ENCODE peak calls at places on chromosomes 12 and 14, in ten cellular contexts. One of them, this sample, is unnamed.
A peak's percentile ranks its signal among the peaks of the same experiment; 100 is the strongest.

GRCh38 chr12:110039085-110039807 is 9.1 kb downstream of the C12orf76 start:
- DNase-seq in endothelial cell of umbilical vein: peak; percentile 74
- DNase-seq in K562: peak; percentile 28
- DNase-seq in stomach: peak; percentile 43
- DNase-seq in HCT116: no peak
- DNase-seq in spleen: no peak
- DNase-seq in sigmoid colon: no peak
- DNase-seq in HepG2: peak; percentile 99
- DNase-seq in breast epithelium: no peak
- DNase-seq in prostate gland: peak; percentile 60
- DNase-seq in this sample: peak; percentile 44

GRCh38 chr14:68285421-68286179 is 466.0 kb downstream of the RAD51B start:
- DNase-seq in spleen: peak; percentile 78
- DNase-seq in endothelial cell of umbilical vein: no peak
- DNase-seq in prostate gland: no peak
- DNase-seq in sigmoid colon: no peak
- DNase-seq in breast epithelium: no peak
- DNase-seq in K562: no peak
- DNase-seq in HepG2: no peak
- DNase-seq in HCT116: no peak
- DNase-seq in stomach: no peak
- DNase-seq in this sample: peak; percentile 23

GRCh38 chr12:113852273-113852672 is 113.9 kb downstream of the RBM19 start:
- DNase-seq in endothelial cell of umbilical vein: no peak
- DNase-seq in stomach: no peak
- DNase-seq in spleen: no peak
- DNase-seq in HepG2: no peak
- DNase-seq in K562: no peak
- DNase-seq in prostate gland: no peak
- DNase-seq in breast epithelium: no peak
- DNase-seq in HCT116: no peak
- DNase-seq in sigmoid colon: no peak
- DNase-seq in this sample: no peak

GRCh38 chr14:62614117-62614516 is 431.1 kb downstream of the KCNH5 start:
- DNase-seq in spleen: no peak
- DNase-seq in breast epithelium: no peak
- DNase-seq in endothelial cell of umbilical vein: no peak
- DNase-seq in prostate gland: no peak
- DNase-seq in HepG2: no peak
- DNase-seq in HCT116: no peak
- DNase-seq in stomach: no peak
- DNase-seq in sigmoid colon: no peak
- DNase-seq in K562: no peak
- DNase-seq in this sample: no peak

GRCh38 chr12:15322164-15323054 is at the start of gene PTPRO:
- DNase-seq in endothelial cell of umbilical vein: no peak
- DNase-seq in stomach: no peak
- DNase-seq in HepG2: no peak
- DNase-seq in sigmoid colon: no peak
- DNase-seq in HCT116: no peak
- DNase-seq in breast epithelium: no peak
- DNase-seq in K562: no peak
- DNase-seq in prostate gland: no peak
- DNase-seq in spleen: no peak
- DNase-seq in this sample: no peak

GRCh38 chr14:43647302-43647701 is 859.8 kb downstream of the FSCB start:
- DNase-seq in prostate gland: no peak
- DNase-seq in breast epithelium: no peak
- DNase-seq in HCT116: no peak
- DNase-seq in K562: no peak
- DNase-seq in endothelial cell of umbilical vein: no peak
- DNase-seq in stomach: no peak
- DNase-seq in HepG2: peak; percentile 23
- DNase-seq in sigmoid colon: no peak
- DNase-seq in spleen: peak; percentile 34
- DNase-seq in this sample: no peak

GRCh38 chr12:40692617-40693502 is 621 bp downstream of the CNTN1 start:
- DNase-seq in HCT116: no peak
- DNase-seq in K562: no peak
- DNase-seq in spleen: peak; percentile 63
- DNase-seq in prostate gland: peak; percentile 29
- DNase-seq in endothelial cell of umbilical vein: no peak
- DNase-seq in breast epithelium: peak; percentile 53
- DNase-seq in stomach: no peak
- DNase-seq in HepG2: no peak
- DNase-seq in sigmoid colon: peak; percentile 65
- DNase-seq in this sample: no peak

GRCh38 chr12:69348162-69348938 is at the start of gene LYZ:
- DNase-seq in prostate gland: no peak
- DNase-seq in stomach: peak; percentile 53
- DNase-seq in HCT116: no peak
- DNase-seq in K562: peak; percentile 63
- DNase-seq in breast epithelium: no peak
- DNase-seq in sigmoid colon: no peak
- DNase-seq in endothelial cell of umbilical vein: no peak
- DNase-seq in HepG2: peak; percentile 94
- DNase-seq in spleen: no peak
- DNase-seq in this sample: peak; percentile 20

GRCh38 chr12:53860426-53861223 is 78.0 kb upstream of the HOXC13 start:
- DNase-seq in HepG2: no peak
- DNase-seq in breast epithelium: no peak
- DNase-seq in HCT116: no peak
- DNase-seq in K562: no peak
- DNase-seq in prostate gland: no peak
- DNase-seq in endothelial cell of umbilical vein: no peak
- DNase-seq in spleen: no peak
- DNase-seq in stomach: no peak
- DNase-seq in sigmoid colon: no peak
- DNase-seq in this sample: no peak

GRCh38 chr12:107441906-107442305 is 243.7 kb upstream of the PWP1 start:
- DNase-seq in stomach: no peak
- DNase-seq in sigmoid colon: no peak
- DNase-seq in HCT116: no peak
- DNase-seq in HepG2: no peak
- DNase-seq in prostate gland: peak; percentile 25
- DNase-seq in breast epithelium: no peak
- DNase-seq in endothelial cell of umbilical vein: no peak
- DNase-seq in spleen: peak; percentile 6
- DNase-seq in K562: no peak
- DNase-seq in this sample: no peak

GRCh38 chr12:124695861-124696260 is 128.4 kb upstream of the NCOR2 start:
- DNase-seq in prostate gland: no peak
- DNase-seq in sigmoid colon: no peak
- DNase-seq in spleen: no peak
- DNase-seq in HCT116: no peak
- DNase-seq in breast epithelium: no peak
- DNase-seq in endothelial cell of umbilical vein: no peak
- DNase-seq in K562: no peak
- DNase-seq in HepG2: no peak
- DNase-seq in stomach: no peak
- DNase-seq in this sample: no peak

GRCh38 chr14:30551460-30551859 is 7.5 kb upstream of the G2E3 start:
- DNase-seq in breast epithelium: no peak
- DNase-seq in endothelial cell of umbilical vein: no peak
- DNase-seq in prostate gland: no peak
- DNase-seq in sigmoid colon: no peak
- DNase-seq in HCT116: no peak
- DNase-seq in spleen: no peak
- DNase-seq in stomach: no peak
- DNase-seq in HepG2: peak; percentile 31
- DNase-seq in K562: no peak
- DNase-seq in this sample: no peak
- TF ChIP-seq POLR2A in breast epithelium: no peak
- TF ChIP-seq POLR2A in endothelial cell of umbilical vein: no peak
- TF ChIP-seq POLR2A in prostate gland: no peak
- TF ChIP-seq POLR2A in sigmoid colon: no peak
- TF ChIP-seq POLR2A in HCT116: no peak
- TF ChIP-seq POLR2A in spleen: no peak
- TF ChIP-seq POLR2A in stomach: no peak
- TF ChIP-seq POLR2A in HepG2: no peak
- TF ChIP-seq POLR2A in K562: no peak
- TF ChIP-seq POLR2A in this sample: no peak

DNA sequence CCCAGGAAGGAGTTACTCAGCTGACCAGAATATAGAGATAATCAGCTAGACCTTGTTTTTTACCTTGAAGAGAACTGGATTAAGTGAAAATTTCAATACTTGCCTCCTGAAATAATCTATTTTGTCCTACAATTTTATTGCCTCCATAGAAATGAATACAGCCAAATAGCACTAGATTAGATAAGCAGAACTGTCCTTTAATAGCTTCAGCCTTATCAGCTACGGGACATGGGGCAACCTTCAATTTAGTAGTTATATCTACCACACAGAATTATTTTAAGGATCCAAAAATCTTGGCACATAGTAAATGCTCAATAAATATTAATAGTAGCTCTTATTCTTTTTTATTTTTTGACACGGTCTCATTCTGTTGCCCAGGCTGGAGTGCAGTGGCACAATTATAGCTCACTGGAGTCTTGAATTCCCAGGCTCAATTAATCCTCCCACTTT is 67.2 kb upstream of the PLEKHG3 start:
- DNase-seq in HCT116: no peak
- DNase-seq in K562: no peak
- DNase-seq in spleen: no peak
- DNase-seq in stomach: no peak
- DNase-seq in sigmoid colon: peak; percentile 29
- DNase-seq in HepG2: no peak
- DNase-seq in prostate gland: no peak
- DNase-seq in endothelial cell of umbilical vein: no peak
- DNase-seq in breast epithelium: no peak
- DNase-seq in this sample: no peak
- TF ChIP-seq CTCF in HCT116: no peak
- TF ChIP-seq CTCF in K562: no peak
- TF ChIP-seq CTCF in spleen: peak; percentile 29
- TF ChIP-seq CTCF in stomach: no peak
- TF ChIP-seq CTCF in sigmoid colon: no peak
- TF ChIP-seq CTCF in HepG2: no peak
- TF ChIP-seq CTCF in prostate gland: no peak
- TF ChIP-seq CTCF in endothelial cell of umbilical vein: no peak
- TF ChIP-seq CTCF in breast epithelium: no peak
- TF ChIP-seq CTCF in this sample: no peak

GRCh38 chr12:111788178-111788654 is 21.5 kb downstream of the ALDH2 start:
- DNase-seq in sigmoid colon: peak; percentile 86
- DNase-seq in breast epithelium: no peak
- DNase-seq in spleen: no peak
- DNase-seq in HepG2: no peak
- DNase-seq in prostate gland: no peak
- DNase-seq in stomach: peak; percentile 54
- DNase-seq in endothelial cell of umbilical vein: no peak
- DNase-seq in K562: peak; percentile 49
- DNase-seq in HCT116: no peak
- DNase-seq in this sample: no peak
- TF ChIP-seq POLR2AphosphoS5 in sigmoid colon: peak; percentile 54
- TF ChIP-seq POLR2AphosphoS5 in breast epithelium: no peak
- TF ChIP-seq POLR2AphosphoS5 in spleen: no peak
- TF ChIP-seq POLR2AphosphoS5 in HepG2: no peak
- TF ChIP-seq POLR2AphosphoS5 in prostate gland: no peak
- TF ChIP-seq POLR2AphosphoS5 in stomach: no peak
- TF ChIP-seq POLR2AphosphoS5 in endothelial cell of umbilical vein: no peak
- TF ChIP-seq POLR2AphosphoS5 in K562: no peak
- TF ChIP-seq POLR2AphosphoS5 in HCT116: no peak
- TF ChIP-seq POLR2AphosphoS5 in this sample: peak; percentile 59

GRCh38 chr14:105491366-105492006 is 440 bp downstream of the TEDC1 start:
- DNase-seq in K562: peak; percentile 86
- DNase-seq in HepG2: peak; percentile 77
- DNase-seq in breast epithelium: no peak
- DNase-seq in endothelial cell of umbilical vein: peak; percentile 65
- DNase-seq in prostate gland: no peak
- DNase-seq in HCT116: peak; percentile 68
- DNase-seq in stomach: peak; percentile 76
- DNase-seq in sigmoid colon: peak; percentile 83
- DNase-seq in spleen: peak; percentile 94
- DNase-seq in this sample: peak; percentile 83
- TF ChIP-seq POLR2A in K562: peak; percentile 77
- TF ChIP-seq POLR2A in HepG2: peak; percentile 40
- TF ChIP-seq POLR2A in breast epithelium: no peak
- TF ChIP-seq POLR2A in endothelial cell of umbilical vein: peak; percentile 43
- TF ChIP-seq POLR2A in prostate gland: no peak
- TF ChIP-seq POLR2A in HCT116: peak; percentile 40
- TF ChIP-seq POLR2A in stomach: no peak
- TF ChIP-seq POLR2A in sigmoid colon: no peak
- TF ChIP-seq POLR2A in spleen: no peak
- TF ChIP-seq POLR2A in this sample: peak; percentile 72

GRCh38 chr14:64501326-64502171 is 2.1 kb downstream of the ZBTB25 start:
- DNase-seq in HCT116: no peak
- DNase-seq in K562: peak; percentile 34
- DNase-seq in spleen: no peak
- DNase-seq in HepG2: peak; percentile 55
- DNase-seq in breast epithelium: no peak
- DNase-seq in stomach: peak; percentile 43
- DNase-seq in prostate gland: peak; percentile 69
- DNase-seq in endothelial cell of umbilical vein: peak; percentile 46
- DNase-seq in sigmoid colon: peak; percentile 92
- DNase-seq in this sample: peak; percentile 68
- TF ChIP-seq CTCF in HCT116: no peak
- TF ChIP-seq CTCF in K562: no peak
- TF ChIP-seq CTCF in spleen: no peak
- TF ChIP-seq CTCF in HepG2: no peak
- TF ChIP-seq CTCF in breast epithelium: no peak
- TF ChIP-seq CTCF in stomach: no peak
- TF ChIP-seq CTCF in prostate gland: no peak
- TF ChIP-seq CTCF in endothelial cell of umbilical vein: no peak
- TF ChIP-seq CTCF in sigmoid colon: no peak
- TF ChIP-seq CTCF in this sample: no peak

DNA sequence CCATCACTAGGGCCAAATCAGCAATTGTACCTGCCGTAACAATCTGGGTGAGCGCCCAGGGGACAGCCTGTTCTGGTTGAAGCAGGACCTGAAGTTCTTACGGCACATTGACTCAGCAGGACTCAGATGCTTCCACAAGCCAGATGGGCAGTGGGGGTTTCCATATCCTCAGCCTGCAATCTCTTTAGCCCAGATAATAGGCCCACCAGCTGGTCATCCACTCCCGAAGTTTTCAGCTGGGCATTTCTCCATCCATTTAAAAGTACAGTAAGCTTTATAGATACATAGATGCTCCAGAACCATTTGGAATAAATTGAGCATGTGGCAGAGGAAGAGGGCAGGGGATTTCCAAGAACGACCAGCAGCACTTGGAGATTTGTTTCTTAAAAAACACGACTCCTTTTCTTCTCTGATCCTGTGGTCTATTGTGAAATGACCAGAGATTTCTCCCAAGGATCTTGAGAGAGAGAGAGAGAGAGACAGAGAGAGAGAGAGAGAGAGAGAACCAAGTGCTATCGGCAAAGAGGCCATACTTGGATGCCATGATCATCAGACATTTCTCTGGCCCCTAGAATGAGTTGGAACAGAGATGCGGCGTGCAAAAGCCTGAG is 74.8 kb upstream of the PLXNC1 start:
- DNase-seq in breast epithelium: no peak
- DNase-seq in spleen: no peak
- DNase-seq in prostate gland: no peak
- DNase-seq in sigmoid colon: peak; percentile 71
- DNase-seq in HepG2: no peak
- DNase-seq in stomach: no peak
- DNase-seq in HCT116: no peak
- DNase-seq in endothelial cell of umbilical vein: no peak
- DNase-seq in K562: no peak
- DNase-seq in this sample: no peak
- TF ChIP-seq POLR2AphosphoS5 in breast epithelium: no peak
- TF ChIP-seq POLR2AphosphoS5 in spleen: no peak
- TF ChIP-seq POLR2AphosphoS5 in prostate gland: peak; percentile 11
- TF ChIP-seq POLR2AphosphoS5 in sigmoid colon: no peak
- TF ChIP-seq POLR2AphosphoS5 in HepG2: no peak
- TF ChIP-seq POLR2AphosphoS5 in stomach: peak; percentile 56
- TF ChIP-seq POLR2AphosphoS5 in HCT116: no peak
- TF ChIP-seq POLR2AphosphoS5 in endothelial cell of umbilical vein: no peak
- TF ChIP-seq POLR2AphosphoS5 in K562: no peak
- TF ChIP-seq POLR2AphosphoS5 in this sample: no peak

GRCh38 chr12:50924439-50925341 is 27.7 kb upstream of the HIGD1C start:
- DNase-seq in prostate gland: peak; percentile 96
- DNase-seq in HepG2: peak; percentile 89
- DNase-seq in K562: peak; percentile 93
- DNase-seq in HCT116: peak; percentile 34
- DNase-seq in sigmoid colon: peak; percentile 98
- DNase-seq in stomach: peak; percentile 95
- DNase-seq in breast epithelium: peak; percentile 84
- DNase-seq in spleen: peak; percentile 83
- DNase-seq in endothelial cell of umbilical vein: peak; percentile 94
- DNase-seq in this sample: peak; percentile 92
- TF ChIP-seq POLR2A in prostate gland: peak; percentile 36
- TF ChIP-seq POLR2A in HepG2: peak; percentile 17
- TF ChIP-seq POLR2A in K562: peak; percentile 66
- TF ChIP-seq POLR2A in HCT116: no peak
- TF ChIP-seq POLR2A in sigmoid colon: peak; percentile 35
- TF ChIP-seq POLR2A in stomach: no peak
- TF ChIP-seq POLR2A in breast epithelium: no peak
- TF ChIP-seq POLR2A in spleen: no peak
- TF ChIP-seq POLR2A in endothelial cell of umbilical vein: no peak
- TF ChIP-seq POLR2A in this sample: peak; percentile 58

This sample was measured in transverse colon.